ENCODE peak calls at places on chromosomes 12 and 14, in ten cellular contexts. Y, L, R, V, H, A, T, E, F and U are unnamed samples.

GRCh38 chr12:58142991-58143390 is 201.6 kb downstream of the ATP23 start:
- DNase-seq in Y (no peak), L (no peak), R (no peak), V (no peak), H (no peak), A (no peak), T (no peak), E (no peak), F (no peak), U (no peak)

GRCh38 chr14:100815478-100816285 is 10.2 kb upstream of the MEG3 start:
- DNase-seq in Y (no peak), L (no peak), R (no peak), V (no peak), H (no peak), A (no peak), T (no peak), E (no peak), F (no peak), U (no peak)

GRCh38 chr12:123223241-123223668 is 9.7 kb downstream of the MPHOSPH9 start:
- DNase-seq in Y (no peak), L (peak), R (no peak), V (peak), H (peak), A (no peak), T (no peak), E (no peak), F (no peak), U (no peak)

GRCh38 chr12:85461127-85461526 is 181.1 kb downstream of the ALX1 start:
- DNase-seq in Y (no peak), L (no peak), R (no peak), V (no peak), H (no peak), A (no peak), T (no peak), E (no peak), F (no peak), U (no peak)

GRCh38 chr12:98955284-98955683 is 310.2 kb downstream of the APAF1 start:
- DNase-seq in Y (no peak), L (no peak), R (no peak), V (no peak), H (no peak), A (no peak), T (peak), E (peak), F (no peak), U (no peak)

GRCh38 chr12:124756730-124757129 is 106.9 kb downstream of the SCARB1 start:
- DNase-seq in Y (no peak), L (no peak), R (no peak), V (no peak), H (no peak), A (no peak), T (no peak), E (no peak), F (no peak), U (no peak)

GRCh38 chr14:53430870-53431269 is 277.7 kb upstream of the DDHD1 start:
- DNase-seq in Y (no peak), L (no peak), R (no peak), V (no peak), H (no peak), A (no peak), T (no peak), E (no peak), F (no peak), U (no peak)

GRCh38 chr12:123808167-123808566 is 46.1 kb downstream of the DNAH10 start:
- DNase-seq in Y (no peak), L (no peak), R (no peak), V (no peak), H (no peak), A (no peak), T (peak), E (peak), F (no peak), U (peak)

GRCh38 chr12:126772171-126772864 is 1494.7 kb upstream of the TMEM132C start:
- DNase-seq in Y (peak), L (peak), R (no peak), V (peak), H (peak), A (peak), T (peak), E (peak), F (no peak), U (peak)